ENCODE peak calls at places on chromosomes 2 and 18, in six cellular contexts. L is neural progenitor cell, H is adrenal gland, Y is heart right ventricle, M is ascending aorta, K is OCI-LY7. P is an unnamed sample. For H3K4me1, the result is how much of the 10 kb centered on the place peaks cover.

GRCh38 chr2:230914886-230915285 is 10.2 kb downstream of the GPR55 start:
- DNase-seq in H (no peak), K (no peak), Y (no peak), L (no peak), M (no peak), P (no peak)

GRCh38 chr2:56474412-56475158 is 290.8 kb downstream of the CCDC85A start:
- DNase-seq in M (no peak), K (no peak), H (no peak), L (no peak), Y (peak), P (no peak)

GRCh38 chr2:189492451-189492850 is 51.2 kb downstream of the WDR75 start:
- DNase-seq in Y (no peak), H (no peak), L (no peak), K (no peak), M (no peak), P (no peak)

GRCh38 chr18:44943201-44943881 is 262.7 kb downstream of the SETBP1 start:
- DNase-seq in K (no peak), H (peak), M (no peak), Y (no peak), L (peak), P (no peak)

GRCh38 chr2:9807056-9807455 is 36.2 kb upstream of the TAF1B start:
- DNase-seq in K (no peak), H (no peak), M (no peak), L (no peak), Y (no peak), P (no peak)

GRCh38 chr2:168661404-168661869 is 141.0 kb upstream of the NOSTRIN start:
- DNase-seq in Y (no peak), K (no peak), L (peak), M (no peak), H (no peak), P (no peak)

GRCh38 chr2:97699765-97700444 is 13.5 kb upstream of the ZAP70 start:
- DNase-seq in L (peak), K (peak), M (no peak), H (peak), Y (peak), P (no peak)

GRCh38 chr18:44884446-44884845 is 203.8 kb downstream of the SETBP1 start:
- DNase-seq in M (no peak), K (no peak), L (no peak), Y (no peak), H (no peak), P (no peak)

GRCh38 chr18:63271881-63272299 is 47.7 kb downstream of the BCL2 start:
- DNase-seq in L (no peak), H (no peak), Y (no peak), M (no peak), K (no peak), P (no peak)

GRCh38 chr2:181470815-181471214 is 13.6 kb downstream of the ITGA4 start:
- DNase-seq in Y (no peak), M (no peak), H (no peak), K (no peak), L (no peak), P (no peak)

GRCh38 chr18:58862851-58863538 is 1.7 kb upstream of the ZNF532 start:
- DNase-seq in L (peak), K (peak), H (no peak), Y (peak), M (no peak), P (no peak)

GRCh38 chr2:218720048-218721041 is 9.7 kb downstream of the TTLL4 start:
- DNase-seq in L (no peak), H (no peak), Y (no peak), M (no peak), K (no peak), P (no peak)

GRCh38 chr2:105398522-105399206 is at the start of gene FHL2:
- DNase-seq in M (no peak), H (peak), Y (peak), K (no peak), L (peak), P (peak)

GRCh38 chr2:3021720-3022119 is 355.9 kb downstream of the EIPR1 start:
- DNase-seq in K (no peak), M (no peak), Y (no peak), L (no peak), H (no peak), P (no peak)

GRCh38 chr2:234536218-234536989 is 39.5 kb upstream of the ARL4C start:
- DNase-seq in Y (no peak), M (no peak), L (no peak), H (no peak), K (no peak), P (no peak)

GRCh38 chr2:229150317-229150716 is 120.8 kb downstream of the PID1 start:
- DNase-seq in Y (no peak), L (no peak), M (no peak), K (no peak), H (no peak), P (no peak)

GRCh38 chr2:232893834-232894233 is 23.8 kb downstream of the SNORC start:
- DNase-seq in H (peak), Y (no peak), M (no peak), K (no peak), L (no peak), P (no peak)

GRCh38 chr2:238585836-238586821 is 159.4 kb downstream of the ASB1 start:
- DNase-seq in H (no peak), Y (no peak), K (no peak), L (peak), M (no peak), P (no peak)

GRCh38 chr2:142435847-142436246 is 305.0 kb upstream of the LRP1B start:
- DNase-seq in K (no peak), L (peak), M (no peak), H (no peak), Y (no peak), P (no peak)

GRCh38 chr2:175786705-175787104 is 215.4 kb downstream of the LNPK start:
- DNase-seq in Y (no peak), M (no peak), L (no peak), H (no peak), K (no peak), P (no peak)

GRCh38 chr2:101406867-101407266 is 19.6 kb upstream of the CREG2 start:
- DNase-seq in H (no peak), L (no peak), M (no peak), Y (no peak), K (no peak), P (no peak)

GRCh38 chr2:174039551-174040416 is 74.6 kb upstream of the SP3 start:
- DNase-seq in K (peak), M (peak), Y (peak), L (peak), H (peak), P (peak)
- H3K4me3 ChIP-seq in K (peak), M (no peak), Y (no peak), L (no peak), H (peak), P (no peak)

DNA sequence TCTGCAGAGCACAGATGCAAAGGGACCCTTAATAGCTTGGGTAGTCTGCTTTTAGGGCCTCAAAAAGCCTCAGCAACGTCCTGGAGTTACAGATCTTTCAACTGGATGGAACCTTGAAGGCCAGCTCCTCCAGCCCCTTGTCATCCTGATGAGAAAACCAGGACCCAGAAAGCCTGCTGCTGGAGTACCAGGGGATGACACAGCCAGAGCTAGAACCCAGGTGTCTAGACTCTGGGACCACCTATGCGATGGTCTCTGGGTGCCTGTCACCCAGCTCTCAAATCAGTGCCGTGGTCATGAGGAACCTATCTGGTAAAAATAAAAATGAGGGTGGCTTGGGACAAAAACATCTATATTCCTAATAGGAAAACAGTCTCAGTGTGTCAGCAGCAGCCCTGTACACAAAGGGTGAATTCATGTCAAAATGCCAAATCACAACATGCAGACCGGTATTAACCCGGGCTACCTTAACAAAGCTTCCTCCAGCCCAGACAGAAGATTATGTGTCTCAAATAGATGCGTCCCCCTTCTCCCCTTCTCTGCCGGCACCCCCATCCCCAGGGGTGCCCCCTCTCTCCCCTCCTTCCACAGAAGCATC is 28.5 kb downstream of the SMAD7 start:
- DNase-seq in M (no peak), Y (no peak), K (no peak), L (peak), H (no peak), P (no peak)
- H3K4me1 ChIP-seq in M (half or more), Y (half or more), K (half or more), L (under half), H (half or more), P (under half)

DNA sequence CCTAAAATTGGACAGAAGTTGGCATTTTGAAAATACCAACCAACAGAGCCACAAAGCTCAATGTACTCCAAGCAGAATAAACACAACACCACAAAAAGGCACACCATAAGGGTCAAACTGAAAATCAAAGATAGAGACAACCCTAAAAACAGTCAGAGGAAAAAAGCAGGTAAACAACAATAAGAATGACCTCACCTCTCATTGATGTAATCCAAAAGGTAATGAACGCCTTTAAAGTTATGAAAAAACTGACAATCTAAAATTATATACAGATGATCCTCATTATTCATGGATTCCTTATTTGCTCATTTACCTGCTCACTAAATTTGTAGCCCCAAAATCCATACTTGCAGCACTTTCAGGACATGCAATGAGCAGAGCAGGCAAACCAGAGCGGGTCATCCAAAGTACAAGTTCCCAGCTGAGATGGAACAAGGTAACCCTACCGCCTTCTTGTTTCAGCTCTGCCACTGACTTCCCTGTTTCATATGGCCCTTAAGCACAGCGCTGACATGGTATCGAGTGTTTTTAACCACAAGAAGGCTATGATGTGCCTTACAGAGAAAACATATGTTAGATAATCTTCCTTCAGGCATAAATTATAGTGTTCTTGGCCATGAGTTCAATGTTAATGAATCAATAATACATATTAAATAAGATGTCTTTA is 17.0 kb downstream of the RTN4 start:
- DNase-seq in M (no peak), Y (no peak), L (no peak), K (peak), H (no peak), P (no peak)
- H3K4me3 ChIP-seq in M (no peak), Y (no peak), L (no peak), K (no peak), H (no peak), P (no peak)

GRCh38 chr2:227759411-227760113 is 13.9 kb downstream of the SCYGR8 start:
- DNase-seq in M (no peak), H (no peak), K (no peak), Y (no peak), L (peak), P (no peak)
- H3K4me1 ChIP-seq in M (under half), H (under half), K (under half), Y (under half), L (under half), P (under half)

GRCh38 chr2:171386627-171387026 is 47.2 kb downstream of the METTL8 start:
- DNase-seq in Y (no peak), L (no peak), M (no peak), K (peak), H (no peak), P (no peak)
- H3K4me3 ChIP-seq in Y (no peak), L (no peak), M (no peak), K (no peak), H (no peak), P (no peak)

DNA sequence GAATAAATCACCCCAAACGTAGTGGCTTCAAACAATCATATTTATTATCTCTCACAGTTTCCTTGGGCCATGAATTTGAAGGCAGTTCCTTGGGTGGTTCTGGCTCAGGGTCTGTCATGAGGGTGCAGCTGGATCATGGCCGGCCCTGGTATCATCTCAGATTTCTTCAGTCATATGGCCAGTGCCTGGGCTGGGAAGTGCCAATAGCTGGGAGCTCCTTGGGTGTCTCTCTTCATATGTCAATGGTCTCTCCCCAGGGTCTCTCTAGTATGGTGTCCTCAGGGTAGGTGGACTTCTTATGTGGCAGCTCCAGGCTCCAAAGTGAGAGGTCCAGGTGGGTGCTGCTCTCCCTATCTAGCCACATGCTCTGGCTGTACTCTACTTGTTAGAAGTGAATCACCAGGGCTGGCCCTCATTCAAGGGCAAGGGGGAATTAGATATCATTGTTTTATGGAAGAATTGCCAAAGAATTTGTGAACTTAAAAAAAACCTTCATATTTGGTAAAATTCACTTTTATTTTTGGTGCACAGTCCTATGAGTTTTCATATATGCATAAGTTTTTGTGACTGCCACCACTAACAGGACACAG is 15.4 kb downstream of the FHOD3 start:
- DNase-seq in H (peak), Y (no peak), L (no peak), K (no peak), M (no peak), P (no peak)
- H3K4me1 ChIP-seq in H (under half), Y (half or more), L (under half), K (under half), M (under half), P (under half)

DNA sequence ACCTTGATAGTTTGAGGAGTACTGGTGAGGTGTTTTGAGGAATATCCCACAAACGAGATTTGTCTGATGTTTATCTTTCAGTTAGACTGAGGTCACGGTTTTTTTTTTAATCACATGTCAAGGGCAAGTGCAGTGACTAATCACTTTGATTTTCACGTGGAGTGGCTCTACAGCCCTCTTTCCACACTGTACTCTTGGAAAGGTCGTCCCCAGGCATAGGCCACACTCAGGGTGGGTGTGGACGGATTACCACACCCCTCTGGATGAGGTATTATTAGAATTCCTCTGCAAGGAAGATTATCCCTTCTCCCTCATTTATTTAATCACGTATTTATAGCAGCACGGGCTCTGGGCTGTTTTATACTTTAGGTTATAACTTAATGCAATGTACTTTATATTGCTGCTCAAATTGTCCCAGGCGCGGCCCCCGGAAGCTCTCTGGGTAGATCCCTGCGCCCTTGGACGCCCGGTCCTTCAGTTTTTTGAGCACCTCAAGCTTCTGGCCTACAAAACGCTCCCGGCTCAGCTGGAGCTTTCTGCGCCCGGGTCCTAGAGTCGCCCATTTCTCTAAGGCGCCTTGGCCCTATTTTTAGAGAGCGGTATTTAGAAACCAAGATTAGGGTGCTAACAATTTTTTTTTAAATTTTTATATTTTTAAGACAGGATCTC is 515 bp upstream of the PLEKHB2 start:
- DNase-seq in L (no peak), M (no peak), H (peak), K (peak), Y (peak), P (no peak)
- H3K4me3 ChIP-seq in L (peak), M (peak), H (peak), K (peak), Y (peak), P (peak)

GRCh38 chr2:128602699-128603101 is 284.0 kb upstream of the HS6ST1 start:
- DNase-seq in L (no peak), K (no peak), M (no peak), Y (no peak), H (peak), P (no peak)
- H3K4me1 ChIP-seq in L (under half), K (under half), M (under half), Y (under half), H (under half), P (under half)

GRCh38 chr2:102668171-102668570 is 48.8 kb downstream of the SLC9A2 start:
- DNase-seq in K (no peak), L (no peak), H (no peak), M (no peak), Y (no peak), P (no peak)
- H3K4me3 ChIP-seq in K (no peak), L (no peak), H (no peak), M (no peak), Y (no peak), P (no peak)

GRCh38 chr2:150686391-150686790 is 198.9 kb upstream of the RND3 start:
- DNase-seq in L (no peak), H (no peak), Y (no peak), M (no peak), K (no peak), P (no peak)
- H3K4me1 ChIP-seq in L (under half), H (under half), Y (under half), M (under half), K (under half), P (under half)

P was measured in pancreas.